ENCODE peak calls at places on chromosomes 3 and 15, in four cellular contexts. A, S, G and Z are unnamed samples.

GRCh38 chr3:9098716-9099675 is 135.7 kb upstream of the RAD18 start:
- DNase-seq in A (no peak), S (no peak), G (no peak), Z (no peak)

GRCh38 chr15:68298882-68299381 is 21.4 kb downstream of the FEM1B start:
- DNase-seq in A (peak; percentile 77), S (no peak), G (peak; percentile 22), Z (no peak)

GRCh38 chr3:21665444-21665843 is 85.6 kb downstream of the ZNF385D start:
- DNase-seq in A (no peak), S (no peak), G (no peak), Z (no peak)

GRCh38 chr3:177106594-177106993 is 90.7 kb downstream of the TBL1XR1 start:
- DNase-seq in A (no peak), S (no peak), G (no peak), Z (no peak)

GRCh38 chr15:40439461-40440299 is 1.1 kb upstream of the BAHD1 start:
- DNase-seq in A (no peak), S (peak; percentile 69), G (peak; percentile 57), Z (no peak)

GRCh38 chr3:127035672-127036071 is 52.8 kb downstream of the PLXNA1 start:
- DNase-seq in A (no peak), S (no peak), G (no peak), Z (no peak)

GRCh38 chr15:48406911-48407310 is 75.7 kb downstream of the DUT start:
- DNase-seq in A (no peak), S (peak; percentile 12), G (no peak), Z (no peak)

GRCh38 chr3:46674031-46674592 is 19.4 kb downstream of the ALS2CL start:
- DNase-seq in A (no peak), S (peak; percentile 56), G (no peak), Z (no peak)

GRCh38 chr3:23288286-23288685 is 85.2 kb downstream of the UBE2E2 start:
- DNase-seq in A (no peak), S (no peak), G (no peak), Z (no peak)

DNA sequence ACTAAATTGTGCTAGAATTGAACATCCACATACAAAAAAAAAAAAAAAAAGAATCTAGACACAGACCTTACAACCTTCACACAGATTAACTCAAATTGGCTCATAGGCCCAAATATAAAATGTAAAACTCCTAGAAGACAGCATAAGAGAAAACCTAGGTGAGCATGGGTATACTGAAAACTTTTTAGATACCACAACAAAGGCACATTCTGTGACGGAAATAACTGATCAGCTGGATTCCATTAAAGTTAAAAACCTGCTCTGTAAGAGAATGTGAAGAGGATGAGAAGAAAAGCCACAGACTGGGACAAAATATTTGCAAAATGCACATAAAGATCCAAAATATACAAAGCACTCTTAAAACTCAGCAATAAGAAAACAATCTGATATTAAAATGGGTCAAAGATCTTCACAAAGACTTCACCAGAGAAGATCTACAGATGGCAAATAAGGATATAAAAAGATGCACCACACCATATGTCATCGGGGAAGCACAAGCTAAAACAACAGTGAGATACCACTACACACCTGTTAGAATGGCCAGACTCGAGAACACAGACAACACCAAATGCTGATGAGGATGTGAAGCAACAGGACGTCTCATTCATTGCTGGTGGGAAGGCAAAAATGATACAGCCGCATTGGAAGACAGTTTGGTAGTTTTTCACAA is 167.9 kb downstream of the PDE8A start:
- DNase-seq in A (no peak), S (no peak), G (no peak), Z (no peak)
- TF ChIP-seq SPI1 in A (no peak), S (no peak), G (no peak), Z (no peak)

DNA sequence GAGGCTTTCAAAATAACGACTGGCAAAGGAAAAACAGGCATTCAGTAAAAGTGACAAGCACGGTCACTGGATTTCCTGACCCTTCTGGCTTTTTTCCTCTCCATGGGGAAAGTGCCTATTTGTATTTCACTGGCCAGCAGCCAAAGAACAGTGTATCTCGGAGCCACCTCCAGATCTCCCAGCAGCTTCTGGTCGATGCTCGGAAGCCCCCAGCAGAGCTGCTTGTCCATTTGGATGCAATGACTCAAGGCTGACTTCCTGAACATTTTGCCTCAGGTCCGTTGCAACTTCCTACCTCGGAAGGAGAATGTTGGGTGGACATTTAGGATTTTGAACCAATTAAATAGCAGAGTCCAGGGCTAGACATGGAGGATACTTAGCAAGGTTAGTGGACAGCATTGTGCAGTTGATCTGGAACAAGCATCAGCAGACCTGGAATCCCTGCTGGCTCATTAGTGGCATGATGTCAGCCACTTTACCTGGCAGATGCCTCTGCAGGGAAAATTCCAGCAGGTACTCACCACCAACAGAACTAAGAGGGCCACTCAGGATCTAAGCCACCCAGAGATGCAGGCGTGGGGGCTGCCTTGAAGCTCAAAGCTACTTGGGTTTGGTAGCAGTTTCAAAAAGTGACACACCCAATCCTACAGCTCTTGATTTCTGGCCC is 1.1 kb downstream of the FAM107A start:
- DNase-seq in A (no peak), S (no peak), G (no peak), Z (no peak)
- TF ChIP-seq POLR2AphosphoS5 in A (no peak), S (no peak), G (no peak), Z (no peak)

GRCh38 chr3:161084277-161084676 is 20.9 kb downstream of the B3GALNT1 start:
- DNase-seq in A (no peak), S (no peak), G (no peak), Z (no peak)

GRCh38 chr3:161083131-161083530 is 22.0 kb downstream of the B3GALNT1 start:
- DNase-seq in A (no peak), S (no peak), G (no peak), Z (no peak)

GRCh38 chr3:161081675-161082462 is 23.3 kb downstream of the B3GALNT1 start:
- DNase-seq in A (no peak), S (no peak), G (no peak), Z (no peak)
- TF ChIP-seq SPI1 in A (no peak), S (no peak), G (no peak), Z (no peak)

DNA sequence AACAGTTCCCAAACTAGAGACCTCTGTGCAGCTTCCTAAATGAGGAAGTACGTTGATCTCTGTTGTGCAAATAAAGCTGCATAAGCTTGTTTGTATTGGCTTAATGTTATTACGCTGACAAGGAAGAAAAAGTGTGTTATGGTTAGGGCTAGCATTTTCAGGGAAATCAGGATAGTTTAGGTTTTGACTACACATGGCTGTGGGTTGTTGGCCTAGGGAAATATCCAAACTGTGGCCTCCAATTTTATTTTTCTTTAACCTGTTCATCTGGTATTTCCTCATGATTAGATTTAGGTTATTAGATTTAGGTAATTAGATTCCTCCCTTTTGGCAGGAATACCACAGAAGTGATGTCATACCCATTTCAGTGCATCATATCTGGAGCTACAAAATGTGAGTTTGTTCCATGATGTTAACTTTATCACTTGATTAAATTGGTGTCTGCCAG is 8.7 kb upstream of the MCCC1 start:
- DNase-seq in A (no peak), S (no peak), G (peak; percentile 35), Z (no peak)
- TF ChIP-seq POLR2AphosphoS5 in A (no peak), S (no peak), G (no peak), Z (no peak)

DNA sequence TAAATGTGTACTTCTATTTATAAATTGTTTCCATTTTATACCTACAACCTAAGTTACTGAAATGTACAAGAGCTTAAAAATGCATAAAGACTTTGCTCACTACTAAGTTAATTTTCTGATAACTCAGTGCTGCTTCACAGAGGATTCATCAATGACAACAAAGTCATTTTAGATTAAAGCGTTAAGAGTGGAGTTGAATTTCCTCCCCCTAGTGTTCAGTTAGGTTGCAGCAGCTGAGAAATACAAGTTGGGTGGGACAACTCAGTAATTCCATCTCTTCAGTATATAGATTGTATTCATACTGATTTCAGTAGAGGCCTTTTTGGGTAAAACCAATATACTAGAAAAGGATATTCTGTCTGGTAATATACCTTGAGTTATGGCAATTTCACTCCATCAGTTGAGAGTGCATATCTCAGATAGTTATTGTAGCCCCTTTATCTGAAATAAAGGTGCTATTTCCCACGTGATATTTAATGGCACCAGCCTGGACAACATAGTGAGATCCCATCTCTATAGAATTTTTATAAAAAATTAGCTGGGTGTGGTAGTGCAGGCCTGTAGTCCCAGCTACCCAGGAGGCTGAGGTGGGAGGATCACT is 6.9 kb upstream of the RPL35A start:
- DNase-seq in A (no peak), S (peak; percentile 46), G (peak; percentile 29), Z (peak; percentile 32)
- TF ChIP-seq SPI1 in A (no peak), S (no peak), G (no peak), Z (no peak)

DNA sequence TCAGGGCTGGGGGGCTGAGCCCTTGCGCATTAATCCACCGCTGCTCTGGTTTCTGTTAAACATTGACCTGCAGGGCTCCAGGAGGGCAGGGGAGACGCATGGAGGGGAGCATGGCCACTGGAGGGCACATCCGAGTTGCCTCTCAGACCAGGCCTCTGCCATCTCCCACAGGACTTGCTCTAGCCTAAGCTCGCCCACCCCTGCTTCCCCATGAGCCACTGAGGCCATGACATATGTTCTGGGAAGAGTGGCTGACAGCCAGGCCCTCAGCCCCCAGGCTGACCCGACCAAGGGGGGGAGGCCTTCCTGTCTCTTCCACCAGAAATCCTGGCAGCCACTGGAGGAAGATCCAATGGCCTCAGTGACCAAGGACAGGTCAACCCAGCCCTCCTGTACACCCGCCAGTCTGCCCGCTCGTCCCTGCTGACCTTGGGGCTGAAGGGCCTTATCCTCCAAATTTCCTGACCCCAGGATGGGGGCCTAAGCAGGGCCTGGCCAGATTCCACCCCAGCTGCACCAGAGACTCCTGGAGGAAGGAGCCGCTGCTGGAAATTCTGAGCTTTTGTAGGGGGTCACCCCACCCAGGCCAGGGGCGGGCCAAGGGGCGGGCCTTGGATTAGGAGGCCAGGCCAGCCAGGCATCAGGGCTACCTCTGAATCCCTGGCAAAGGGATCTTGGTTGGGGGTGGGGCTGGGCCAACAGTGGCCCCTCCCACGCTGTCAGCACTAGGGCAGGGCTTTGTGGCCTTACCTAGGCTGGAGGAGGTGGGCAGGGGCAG is at the start of gene HYAL1:
- DNase-seq in A (no peak), S (peak; percentile 83), G (no peak), Z (no peak)
- TF ChIP-seq POLR2AphosphoS5 in A (no peak), S (no peak), G (no peak), Z (no peak)

DNA sequence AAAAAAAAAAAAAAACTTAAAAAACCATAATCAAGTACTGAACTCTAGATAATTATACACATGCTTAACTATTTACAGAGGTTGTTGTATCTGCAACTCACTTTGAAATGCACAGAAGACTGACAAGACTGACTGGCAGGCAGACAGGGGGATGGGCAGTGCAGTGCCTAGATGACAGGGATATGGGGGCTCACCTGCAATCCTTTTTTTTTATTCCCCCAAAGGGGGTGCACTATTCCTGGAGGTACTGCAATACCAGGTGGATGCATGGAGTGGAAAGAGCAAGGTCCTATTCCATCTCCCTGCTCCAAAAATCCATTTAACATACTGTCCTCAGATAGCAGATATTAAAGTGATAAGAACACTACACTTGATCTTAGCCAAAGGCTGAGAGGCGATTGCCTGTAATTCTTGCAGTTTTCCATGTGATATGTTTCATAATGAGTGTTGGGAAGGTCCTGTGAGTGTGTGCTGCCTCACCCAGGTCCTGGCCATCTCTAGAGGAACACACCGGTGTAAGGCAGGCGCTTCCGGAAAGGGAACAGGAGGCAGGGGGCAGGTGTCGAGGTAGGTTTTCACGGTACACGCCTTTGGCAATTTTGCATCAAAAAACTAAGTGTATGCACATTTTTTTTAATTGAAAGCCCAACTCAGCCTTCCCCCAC is 22.7 kb downstream of the SEC61A1 start:
- DNase-seq in A (no peak), S (no peak), G (no peak), Z (no peak)
- TF ChIP-seq SPI1 in A (no peak), S (no peak), G (no peak), Z (no peak)

GRCh38 chr3:87548271-87548670 is 271.9 kb upstream of the POU1F1 start:
- DNase-seq in A (no peak), S (no peak), G (no peak), Z (no peak)
- TF ChIP-seq POLR2AphosphoS5 in A (no peak), S (no peak), G (no peak), Z (no peak)

DNA sequence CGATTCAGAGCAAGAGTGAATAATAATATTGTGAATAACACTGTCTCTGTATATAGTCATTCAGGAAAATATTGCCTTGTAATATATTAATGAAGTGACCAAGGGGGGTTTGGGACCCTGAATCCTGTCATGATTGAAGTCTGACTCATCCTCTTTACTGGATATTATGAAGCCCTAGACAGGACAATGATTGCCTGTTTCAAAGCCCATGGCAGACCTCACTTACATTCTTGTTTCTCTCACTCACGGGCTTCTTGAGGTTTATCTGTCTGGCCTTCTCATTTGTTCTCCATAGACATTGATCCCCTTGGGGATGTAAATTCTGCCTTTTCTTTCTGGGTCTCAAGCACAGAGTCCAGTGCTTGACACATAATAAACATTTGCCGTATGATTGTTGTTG is 449.3 kb upstream of the THRB start:
- DNase-seq in A (no peak), S (no peak), G (no peak), Z (no peak)
- TF ChIP-seq SPI1 in A (no peak), S (no peak), G (no peak), Z (no peak)